ENCODE peak calls at places on chromosomes 4 and X, in seven cellular contexts. S is Panc1, Q is suprapubic skin, F is breast epithelium, K is HCT116, T is stomach, X is SK-N-SH. V is an unnamed sample.

GRCh38 chrX:9708923-9709553 is 56.6 kb downstream of the GPR143 start:
- DNase-seq in F (peak), Q (peak), X (peak), T (peak), K (peak), S (peak), V (peak)

GRCh38 chr4:15416357-15417327 is 11.2 kb upstream of the C1QTNF7 start:
- DNase-seq in T (no peak), S (no peak), F (no peak), X (no peak), Q (no peak), K (no peak), V (no peak)

GRCh38 chr4:677431-678293 is 3.3 kb downstream of the MYL5 start:
- DNase-seq in X (no peak), Q (no peak), F (no peak), K (peak), S (no peak), T (peak), V (no peak)

GRCh38 chrX:145631461-145631951 is 186.1 kb upstream of the SLITRK2 start:
- DNase-seq in T (no peak), Q (no peak), X (no peak), S (no peak), F (no peak), K (no peak), V (no peak)

GRCh38 chr4:165368567-165368966 is 10.2 kb upstream of the CPE start:
- DNase-seq in S (no peak), F (no peak), X (no peak), K (no peak), Q (no peak), T (no peak), V (no peak)

GRCh38 chr4:20456416-20456815 is 204.7 kb downstream of the SLIT2 start:
- DNase-seq in T (no peak), Q (no peak), S (no peak), K (no peak), X (no peak), F (no peak), V (no peak)

GRCh38 chrX:70525733-70526132 is 81.1 kb downstream of the DLG3 start:
- DNase-seq in F (no peak), K (no peak), S (no peak), X (no peak), Q (no peak), T (peak), V (no peak)

GRCh38 chr4:168221298-168221697 is 97.3 kb downstream of the DDX60 start:
- DNase-seq in Q (no peak), S (no peak), K (no peak), F (no peak), X (no peak), T (no peak), V (peak)

GRCh38 chr4:40316782-40317635 is 18.1 kb upstream of the CHRNA9 start:
- DNase-seq in Q (peak), K (peak), X (peak), F (peak), T (peak), S (peak), V (peak)

GRCh38 chr4:97496298-97496873 is 646.9 kb downstream of the STPG2 start:
- DNase-seq in X (no peak), K (peak), F (no peak), Q (no peak), T (no peak), S (no peak), V (no peak)

GRCh38 chr4:37885496-37885895 is 5.4 kb upstream of the TBC1D1 start:
- DNase-seq in F (no peak), K (no peak), X (peak), S (no peak), Q (no peak), T (no peak), V (no peak)

GRCh38 chr4:138521809-138522208 is 279.7 kb upstream of the SLC7A11 start:
- DNase-seq in Q (no peak), S (no peak), F (no peak), T (no peak), K (no peak), X (no peak), V (no peak)

GRCh38 chrX:154366666-154367055 is 7.8 kb downstream of the FLNA start:
- DNase-seq in F (peak), T (no peak), X (no peak), K (no peak), S (no peak), Q (no peak), V (no peak)

GRCh38 chrX:10157545-10157944 is 770 bp downstream of the CLCN4 start:
- DNase-seq in F (no peak), X (no peak), Q (no peak), S (no peak), K (no peak), T (no peak), V (no peak)

GRCh38 chr4:30722092-30722915 is 2.1 kb downstream of the PCDH7 start:
- DNase-seq in F (no peak), X (no peak), S (no peak), K (no peak), Q (no peak), T (no peak), V (no peak)

GRCh38 chrX:107454302-107454701 is 4.8 kb downstream of the FRMPD3 start:
- DNase-seq in Q (no peak), X (no peak), K (peak), T (no peak), F (no peak), S (no peak), V (no peak)

GRCh38 chr4:185145572-185145971 is 2.5 kb downstream of the SLC25A4 start:
- DNase-seq in X (no peak), K (no peak), S (no peak), F (no peak), Q (no peak), T (no peak), V (no peak)

GRCh38 chr4:112515278-112516075 is 503 bp downstream of the NEUROG2 start:
- DNase-seq in K (no peak), S (no peak), F (no peak), Q (no peak), X (peak), T (no peak), V (no peak)

DNA sequence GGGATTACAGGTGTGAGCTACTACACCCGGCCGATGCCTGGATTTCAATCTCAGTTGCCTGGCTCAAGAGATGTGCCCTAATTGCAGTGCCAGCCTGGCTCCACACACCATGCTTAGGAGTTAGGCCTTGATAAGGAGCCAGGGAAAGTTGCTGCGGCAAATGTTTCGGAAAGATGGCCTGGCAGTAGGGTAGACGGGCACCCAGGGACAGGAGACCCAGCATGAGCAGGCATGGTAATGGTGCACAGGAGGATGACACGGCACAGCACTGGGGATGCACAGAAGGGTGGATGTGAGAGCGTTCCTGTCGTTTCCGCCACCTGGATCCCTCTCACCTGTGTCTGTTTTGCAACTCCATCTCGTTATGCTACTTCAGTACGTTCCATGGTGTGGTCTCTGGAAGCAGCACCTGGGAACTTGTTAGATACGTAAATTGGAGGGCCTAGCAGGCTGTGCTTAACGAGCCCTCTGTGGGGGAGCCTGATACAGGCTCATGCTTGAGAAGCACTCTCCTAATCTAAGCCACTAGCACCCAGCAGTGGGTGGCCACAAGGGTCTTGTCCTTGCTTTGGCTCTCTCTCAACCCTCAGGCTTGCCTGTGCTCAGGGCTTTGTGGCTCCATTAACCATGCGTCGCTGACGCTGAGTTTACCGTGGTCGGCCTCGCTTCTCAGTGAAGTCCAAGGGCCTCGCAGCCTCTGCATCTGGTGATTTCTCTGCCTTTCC is 20.3 kb downstream of the RNF4 start:
- DNase-seq in S (no peak), F (no peak), T (no peak), K (no peak), Q (no peak), X (no peak), V (no peak)
- TF ChIP-seq POLR2AphosphoS5 in S (no peak), F (no peak), T (no peak), K (no peak), Q (no peak), X (no peak), V (no peak)

DNA sequence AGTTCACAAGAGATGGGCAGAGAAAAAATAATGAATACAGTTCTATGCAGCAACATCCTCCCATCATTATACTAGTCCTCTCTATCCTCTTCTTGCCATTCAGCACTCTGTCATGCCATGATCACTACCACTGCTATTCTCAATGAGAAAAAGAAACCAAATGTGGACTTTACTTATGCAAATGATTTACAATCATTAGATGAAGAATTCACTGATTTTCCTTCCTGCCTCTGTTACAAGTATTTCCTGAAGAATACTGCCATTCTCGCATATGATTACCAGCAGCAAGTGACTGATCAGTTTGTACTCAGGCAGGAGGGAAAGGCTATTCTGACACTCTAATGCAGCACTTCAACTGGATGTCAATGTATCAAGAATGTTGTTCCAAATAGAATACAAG is 50.3 kb downstream of the WDFY3 start:
- DNase-seq in F (no peak), S (no peak), K (no peak), T (no peak), Q (no peak), X (no peak), V (peak)
- TF ChIP-seq POLR2AphosphoS5 in F (no peak), S (no peak), K (no peak), T (no peak), Q (no peak), X (no peak), V (no peak)

GRCh38 chr4:85132570-85132969 is 166.1 kb upstream of the WDFY3 start:
- DNase-seq in X (no peak), T (no peak), Q (no peak), S (no peak), K (no peak), F (no peak), V (no peak)
- TF ChIP-seq POLR2AphosphoS5 in X (no peak), T (no peak), Q (no peak), S (no peak), K (no peak), F (no peak), V (no peak)

DNA sequence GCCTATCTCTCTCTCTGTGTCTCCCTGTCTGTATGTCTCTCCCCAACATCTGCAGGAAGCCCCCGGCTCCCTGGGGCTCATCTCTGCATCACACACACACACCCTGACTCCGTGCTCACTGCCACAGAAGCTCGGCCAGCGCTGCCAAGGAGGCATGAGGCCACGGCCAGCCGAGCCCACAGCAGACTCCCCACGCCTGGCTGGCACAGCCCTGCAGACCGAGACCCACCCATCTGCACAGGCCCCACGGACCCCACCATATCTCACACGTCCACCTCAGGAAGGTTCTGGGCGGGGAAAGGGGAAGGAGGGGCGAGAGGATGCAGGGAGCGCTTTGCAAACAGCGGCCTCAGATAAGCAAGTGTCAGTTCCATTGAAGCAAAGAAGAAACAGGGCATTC is 28.5 kb upstream of the SLC25A6 start:
- DNase-seq in T (no peak), Q (peak), S (no peak), X (no peak), F (no peak), K (no peak), V (no peak)
- TF ChIP-seq POLR2AphosphoS5 in T (no peak), Q (no peak), S (no peak), X (no peak), F (no peak), K (no peak), V (peak)

GRCh38 chrX:100864967-100865366 is 9.2 kb downstream of the NOX1 start:
- DNase-seq in S (no peak), F (no peak), K (no peak), Q (no peak), T (no peak), X (no peak), V (no peak)
- TF ChIP-seq POLR2AphosphoS5 in S (no peak), F (no peak), K (no peak), Q (no peak), T (no peak), X (no peak), V (no peak)

GRCh38 chr4:87109121-87109520 is 111.3 kb downstream of the KLHL8 start:
- DNase-seq in T (no peak), K (no peak), F (no peak), S (no peak), Q (no peak), X (peak), V (peak)

GRCh38 chr4:87112063-87112462 is 108.4 kb downstream of the KLHL8 start:
- DNase-seq in Q (no peak), X (no peak), T (no peak), K (no peak), F (no peak), S (no peak), V (no peak)

GRCh38 chr4:87105101-87105852 is 115.1 kb downstream of the KLHL8 start:
- DNase-seq in Q (no peak), S (no peak), F (no peak), X (no peak), K (no peak), T (no peak), V (no peak)

GRCh38 chr4:87109945-87110344 is 110.5 kb downstream of the KLHL8 start:
- DNase-seq in F (no peak), X (no peak), Q (no peak), T (no peak), S (no peak), K (no peak), V (no peak)

GRCh38 chr4:87108142-87108546 is 112.3 kb downstream of the KLHL8 start:
- DNase-seq in K (peak), Q (peak), S (peak), T (no peak), X (peak), F (no peak), V (peak)
- TF ChIP-seq POLR2AphosphoS5 in K (peak), Q (peak), S (no peak), T (peak), X (peak), F (peak), V (no peak)

GRCh38 chr4:7872264-7872771 is 67.3 kb downstream of the AFAP1 start:
- DNase-seq in K (no peak), T (no peak), Q (no peak), X (no peak), F (no peak), S (no peak), V (no peak)
- TF ChIP-seq POLR2AphosphoS5 in K (no peak), T (no peak), Q (no peak), X (peak), F (no peak), S (no peak), V (no peak)

DNA sequence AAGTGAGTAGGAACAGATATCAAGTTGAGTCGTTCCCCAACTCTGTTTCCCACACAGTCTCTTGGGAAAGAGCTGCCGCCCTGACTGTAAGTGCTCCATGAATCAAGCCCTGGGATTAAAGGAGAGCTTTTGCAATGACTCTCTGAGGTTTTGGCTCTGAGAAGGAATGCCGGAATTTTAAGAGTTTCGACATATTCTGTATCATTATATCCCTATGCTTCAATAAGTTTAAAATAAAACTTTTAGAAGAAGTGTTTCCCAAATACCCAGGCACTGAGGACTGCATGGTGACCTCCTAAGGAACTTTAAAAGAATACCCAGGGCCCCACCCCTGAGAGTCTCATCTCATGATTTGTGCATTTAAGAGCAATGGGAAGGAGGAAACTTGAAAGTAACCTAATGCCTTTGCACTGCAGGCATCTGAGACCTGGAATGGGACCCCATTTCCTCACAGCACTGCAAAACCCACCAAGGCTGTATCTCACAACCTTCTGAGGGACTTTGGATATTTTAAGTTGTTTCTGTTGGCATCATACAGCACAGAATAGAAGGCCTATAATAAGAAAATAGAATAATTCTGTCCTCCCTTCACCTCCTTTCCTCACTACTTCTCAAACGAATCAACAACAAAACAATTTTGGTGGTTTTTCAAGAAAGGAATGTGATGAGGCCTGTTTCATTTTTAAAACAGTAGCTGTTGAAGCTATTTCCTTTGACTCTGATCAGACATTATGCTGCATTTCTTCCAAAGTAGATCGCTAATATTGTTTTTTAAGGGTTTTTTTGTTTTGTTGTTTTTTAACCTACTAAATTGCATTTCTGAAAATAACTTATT is 121.2 kb downstream of the GASK1B start:
- DNase-seq in Q (no peak), S (no peak), X (no peak), K (no peak), T (no peak), F (no peak), V (peak)
- TF ChIP-seq POLR2AphosphoS5 in Q (peak), S (no peak), X (no peak), K (no peak), T (peak), F (no peak), V (no peak)

GRCh38 chr4:105895609-105896460 is 564 bp downstream of the NPNT start:
- DNase-seq in F (no peak), T (no peak), K (no peak), Q (peak), S (no peak), X (peak), V (no peak)
- TF ChIP-seq POLR2AphosphoS5 in F (no peak), T (no peak), K (no peak), Q (no peak), S (no peak), X (no peak), V (no peak)